ENCODE peak calls at places on chromosomes 5 and 9, in five cellular contexts. V, G, Q, U and R are unnamed samples.

GRCh38 chr5:45454114-45454513 is 242.1 kb downstream of the HCN1 start:
- DNase-seq in Q (no peak), G (no peak), V (peak; percentile 65), U (no peak), R (no peak)

GRCh38 chr9:131394464-131395026 is 659 bp downstream of the PRRC2B start:
- DNase-seq in Q (peak; percentile 40), U (no peak), G (no peak), V (no peak), R (no peak)

GRCh38 chr5:160271396-160271795 is 41.0 kb downstream of the CCNJL start:
- DNase-seq in V (no peak), U (no peak), Q (no peak), G (no peak), R (no peak)

GRCh38 chr5:18745591-18745987 is 1111.3 kb downstream of the TAF11L14 start:
- DNase-seq in U (no peak), Q (peak; percentile 1), G (peak; percentile 4), V (peak; percentile 54), R (no peak)

GRCh38 chr9:128863647-128864046 is 18.1 kb downstream of the KYAT1 start:
- DNase-seq in U (peak; percentile 88), Q (peak; percentile 62), G (peak; percentile 36), V (peak; percentile 66), R (peak; percentile 42)

GRCh38 chr5:150488519-150489357 is 19.2 kb upstream of the NDST1 start:
- DNase-seq in Q (peak; percentile 91), G (no peak), V (no peak), U (no peak), R (no peak)

GRCh38 chr9:128550770-128551651 is 1.4 kb upstream of the SPTAN1 start:
- DNase-seq in U (no peak), V (peak; percentile 64), G (no peak), Q (peak; percentile 75), R (no peak)

GRCh38 chr9:92164490-92164889 is 49.3 kb upstream of the SPTLC1 start:
- DNase-seq in Q (no peak), V (no peak), G (no peak), U (no peak), R (no peak)

GRCh38 chr5:107074991-107075390 is 595.7 kb downstream of the EFNA5 start:
- DNase-seq in U (no peak), V (peak; percentile 14), G (no peak), Q (no peak), R (no peak)

GRCh38 chr9:125820100-125820804 is 73.1 kb downstream of the PBX3 start:
- DNase-seq in V (no peak), U (no peak), Q (peak; percentile 44), G (no peak), R (no peak)